ENCODE peak calls at places on chromosomes 12 and 14, in six cellular contexts. K, B, D, T, Q and X are unnamed samples.

GRCh38 chr14:89428556-89429196 is 11.6 kb upstream of the FOXN3 start:
- DNase-seq in K (no peak), B (peak; percentile 60), D (peak; percentile 85), T (no peak), Q (peak; percentile 64), X (no peak)

GRCh38 chr12:44088647-44089046 is 252.8 kb downstream of the TMEM117 start:
- DNase-seq in K (no peak), B (no peak), D (peak; percentile 45), T (no peak), Q (no peak), X (no peak)

GRCh38 chr12:27627123-27627835 is 69.0 kb upstream of the REP15 start:
- DNase-seq in K (peak; percentile 66), B (no peak), D (peak; percentile 89), T (no peak), Q (no peak), X (no peak)

GRCh38 chr12:6471992-6472366 is 1.5 kb upstream of the VAMP1 start:
- DNase-seq in K (no peak), B (no peak), D (peak; percentile 92), T (no peak), Q (no peak), X (no peak)

GRCh38 chr12:101823891-101824290 is 6.9 kb downstream of the GNPTAB start:
- DNase-seq in K (peak; percentile 7), B (no peak), D (peak; percentile 22), T (peak; percentile 52), Q (peak; percentile 81), X (peak; percentile 7)

GRCh38 chr12:133236144-133236543 is 467 bp upstream of the ANHX start:
- DNase-seq in K (no peak), B (no peak), D (no peak), T (no peak), Q (no peak), X (no peak)

GRCh38 chr12:24608108-24608507 is 340.8 kb downstream of the BCAT1 start:
- DNase-seq in K (no peak), B (no peak), D (no peak), T (no peak), Q (no peak), X (no peak)

GRCh38 chr12:50825372-50825838 is 17.3 kb upstream of the TMPRSS12 start:
- DNase-seq in K (no peak), B (no peak), D (peak; percentile 75), T (no peak), Q (no peak), X (no peak)

GRCh38 chr14:23284654-23285529 is 1.0 kb downstream of the HOMEZ start:
- DNase-seq in K (no peak), B (no peak), D (peak; percentile 43), T (no peak), Q (no peak), X (no peak)

GRCh38 chr12:109731231-109731731 is 17.7 kb downstream of the FAM222A start:
- DNase-seq in K (no peak), B (peak; percentile 34), D (no peak), T (no peak), Q (peak; percentile 33), X (peak; percentile 3)

GRCh38 chr12:15405601-15406000 is 83.3 kb downstream of the PTPRO start:
- DNase-seq in K (no peak), B (no peak), D (no peak), T (no peak), Q (no peak), X (no peak)

GRCh38 chr14:101045511-101045910 is 142.0 kb upstream of the RTL1 start:
- DNase-seq in K (no peak), B (no peak), D (no peak), T (no peak), Q (no peak), X (no peak)

GRCh38 chr12:118377005-118377890 is 893 bp downstream of the SUDS3 start:
- DNase-seq in K (no peak), B (no peak), D (peak; percentile 27), T (no peak), Q (peak; percentile 48), X (no peak)

GRCh38 chr14:39704581-39704980 is 272.3 kb upstream of the FBXO33 start:
- DNase-seq in K (no peak), B (no peak), D (no peak), T (no peak), Q (no peak), X (no peak)
- TF ChIP-seq CTCF in K (no peak), B (no peak), D (no peak), T (no peak), Q (no peak), X (no peak)

GRCh38 chr12:74817499-74817898 is 279.9 kb downstream of the ATXN7L3B start:
- DNase-seq in K (no peak), B (no peak), D (no peak), T (no peak), Q (no peak), X (no peak)
- TF ChIP-seq CTCF in K (no peak), B (no peak), D (no peak), T (no peak), Q (no peak), X (no peak)

GRCh38 chr14:93974299-93974698 is 2.1 kb downstream of the ASB2 start:
- DNase-seq in K (no peak), B (no peak), D (no peak), T (no peak), Q (no peak), X (no peak)

GRCh38 chr14:93974833-93975232 is 1.5 kb downstream of the ASB2 start:
- DNase-seq in K (no peak), B (peak; percentile 77), D (no peak), T (no peak), Q (no peak), X (no peak)

GRCh38 chr14:93977171-93977570 is 801 bp upstream of the ASB2 start:
- DNase-seq in K (no peak), B (no peak), D (no peak), T (no peak), Q (no peak), X (no peak)

GRCh38 chr14:93976477-93977057 is at the start of gene ASB2:
- DNase-seq in K (no peak), B (no peak), D (no peak), T (no peak), Q (no peak), X (no peak)

GRCh38 chr14:93975791-93976476 is 436 bp downstream of the ASB2 start:
- DNase-seq in K (no peak), B (no peak), D (no peak), T (no peak), Q (no peak), X (no peak)
- TF ChIP-seq CTCF in K (no peak), B (no peak), D (no peak), T (no peak), Q (no peak), X (no peak)

GRCh38 chr14:106218189-106218588 is 691.8 kb downstream of the TMEM121 start:
- DNase-seq in K (no peak), B (no peak), D (no peak), T (no peak), Q (no peak), X (no peak)
- TF ChIP-seq CTCF in K (no peak), B (no peak), D (no peak), T (no peak), Q (no peak), X (no peak)